ENCODE peak calls at places on chromosome 10, in four cellular contexts. One of them, this sample, is unnamed. For H3K4me1, the result is how much of the 10 kb centered on the place peaks cover.

GRCh38 chr10:82887488-82887887 is 1012.5 kb downstream of the NRG3 start:
- DNase-seq in CD8-positive, alpha-beta T cell: no peak
- DNase-seq in right lobe of liver: no peak
- DNase-seq in neural progenitor cell: no peak
- DNase-seq in this sample: no peak

GRCh38 chr10:88881335-88881734 is 1.3 kb downstream of the STAMBPL1 start:
- DNase-seq in CD8-positive, alpha-beta T cell: no peak
- DNase-seq in right lobe of liver: no peak
- DNase-seq in neural progenitor cell: no peak
- DNase-seq in this sample: no peak

GRCh38 chr10:95332666-95333249 is 42.0 kb upstream of the PDLIM1 start:
- DNase-seq in CD8-positive, alpha-beta T cell: no peak
- DNase-seq in right lobe of liver: no peak
- DNase-seq in neural progenitor cell: no peak
- DNase-seq in this sample: no peak

GRCh38 chr10:32982293-32982709 is 24.3 kb upstream of the ITGB1 start:
- DNase-seq in CD8-positive, alpha-beta T cell: no peak
- DNase-seq in right lobe of liver: no peak
- DNase-seq in neural progenitor cell: no peak
- DNase-seq in this sample: no peak

GRCh38 chr10:110036640-110037039 is 28.9 kb downstream of the ADD3 start:
- DNase-seq in CD8-positive, alpha-beta T cell: no peak
- DNase-seq in right lobe of liver: no peak
- DNase-seq in neural progenitor cell: no peak
- DNase-seq in this sample: no peak

GRCh38 chr10:32299354-32299980 is 47.5 kb downstream of the EPC1 start:
- DNase-seq in CD8-positive, alpha-beta T cell: no peak
- DNase-seq in right lobe of liver: no peak
- DNase-seq in neural progenitor cell: no peak
- DNase-seq in this sample: no peak

GRCh38 chr10:75910032-75910431 is 478.6 kb downstream of the LRMDA start:
- DNase-seq in CD8-positive, alpha-beta T cell: no peak
- DNase-seq in right lobe of liver: no peak
- DNase-seq in neural progenitor cell: no peak
- DNase-seq in this sample: no peak

GRCh38 chr10:52004342-52004949 is 305.1 kb upstream of the CSTF2T start:
- DNase-seq in CD8-positive, alpha-beta T cell: no peak
- DNase-seq in right lobe of liver: no peak
- DNase-seq in neural progenitor cell: peak
- DNase-seq in this sample: no peak

GRCh38 chr10:113454341-113455061 is 98.4 kb upstream of the HABP2 start:
- DNase-seq in CD8-positive, alpha-beta T cell: no peak
- DNase-seq in right lobe of liver: peak
- DNase-seq in neural progenitor cell: peak
- DNase-seq in this sample: no peak

GRCh38 chr10:70786799-70787415 is 1.7 kb upstream of the TBATA start:
- DNase-seq in CD8-positive, alpha-beta T cell: no peak
- DNase-seq in right lobe of liver: no peak
- DNase-seq in neural progenitor cell: no peak
- DNase-seq in this sample: no peak

GRCh38 chr10:72720814-72721665 is 29.1 kb downstream of the MCU start:
- DNase-seq in CD8-positive, alpha-beta T cell: no peak
- DNase-seq in right lobe of liver: no peak
- DNase-seq in neural progenitor cell: no peak
- DNase-seq in this sample: no peak

DNA sequence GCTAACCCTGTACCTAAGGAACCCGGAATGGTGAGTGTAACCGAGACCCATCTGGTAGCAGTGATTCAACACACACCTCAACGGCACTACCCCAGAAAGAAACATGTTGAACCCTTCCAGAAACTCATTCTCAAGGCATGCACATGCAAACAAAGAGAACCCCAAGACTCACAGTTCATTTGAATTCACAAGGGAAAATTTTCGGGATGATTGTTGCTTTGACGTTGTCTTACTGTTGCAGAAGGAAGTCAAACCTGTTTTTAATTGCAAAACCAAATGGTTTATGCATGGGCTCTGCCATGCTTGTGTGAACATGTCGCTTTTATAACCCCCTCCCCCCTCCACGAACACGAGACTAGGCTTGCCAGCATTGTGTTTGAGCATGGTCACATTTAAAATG is 539.7 kb downstream of the GATA3 start:
- DNase-seq in CD8-positive, alpha-beta T cell: no peak
- DNase-seq in right lobe of liver: no peak
- DNase-seq in neural progenitor cell: no peak
- DNase-seq in this sample: no peak
- H3K4me1 ChIP-seq in CD8-positive, alpha-beta T cell: under half
- H3K4me1 ChIP-seq in right lobe of liver: under half
- H3K4me1 ChIP-seq in neural progenitor cell: under half
- H3K4me1 ChIP-seq in this sample: under half

GRCh38 chr10:104306897-104307296 is 31.4 kb downstream of the ITPRIP start:
- DNase-seq in CD8-positive, alpha-beta T cell: no peak
- DNase-seq in right lobe of liver: no peak
- DNase-seq in neural progenitor cell: peak
- DNase-seq in this sample: no peak

GRCh38 chr10:104311184-104311720 is 27.0 kb downstream of the ITPRIP start:
- DNase-seq in CD8-positive, alpha-beta T cell: no peak
- DNase-seq in right lobe of liver: no peak
- DNase-seq in neural progenitor cell: no peak
- DNase-seq in this sample: no peak

GRCh38 chr10:104309980-104310978 is 28.0 kb downstream of the ITPRIP start:
- DNase-seq in CD8-positive, alpha-beta T cell: no peak
- DNase-seq in right lobe of liver: peak
- DNase-seq in neural progenitor cell: no peak
- DNase-seq in this sample: peak

GRCh38 chr10:104307576-104308438 is 30.5 kb downstream of the ITPRIP start:
- DNase-seq in CD8-positive, alpha-beta T cell: no peak
- DNase-seq in right lobe of liver: no peak
- DNase-seq in neural progenitor cell: no peak
- DNase-seq in this sample: no peak

GRCh38 chr10:104308439-104308903 is 29.8 kb downstream of the ITPRIP start:
- DNase-seq in CD8-positive, alpha-beta T cell: peak
- DNase-seq in right lobe of liver: no peak
- DNase-seq in neural progenitor cell: no peak
- DNase-seq in this sample: no peak
- H3K4me1 ChIP-seq in CD8-positive, alpha-beta T cell: half or more
- H3K4me1 ChIP-seq in right lobe of liver: under half
- H3K4me1 ChIP-seq in neural progenitor cell: under half
- H3K4me1 ChIP-seq in this sample: under half

GRCh38 chr10:60266513-60266912 is 123.2 kb downstream of the ANK3 start:
- DNase-seq in CD8-positive, alpha-beta T cell: no peak
- DNase-seq in right lobe of liver: no peak
- DNase-seq in neural progenitor cell: no peak
- DNase-seq in this sample: no peak
- H3K4me1 ChIP-seq in CD8-positive, alpha-beta T cell: under half
- H3K4me1 ChIP-seq in right lobe of liver: under half
- H3K4me1 ChIP-seq in neural progenitor cell: under half
- H3K4me1 ChIP-seq in this sample: under half

GRCh38 chr10:58356756-58357155 is 21.9 kb downstream of the UBE2D1 start:
- DNase-seq in CD8-positive, alpha-beta T cell: no peak
- DNase-seq in right lobe of liver: no peak
- DNase-seq in neural progenitor cell: no peak
- DNase-seq in this sample: no peak
- H3K4me1 ChIP-seq in CD8-positive, alpha-beta T cell: under half
- H3K4me1 ChIP-seq in right lobe of liver: under half
- H3K4me1 ChIP-seq in neural progenitor cell: under half
- H3K4me1 ChIP-seq in this sample: under half